ENCODE peak calls at places on chromosomes 7 and 10, in nine cellular contexts. J is Calu3; D is GM23338; A is right lobe of liver; T is SJCRH30; B is iPS-NIHi11; F is stimulated activated CD8-positive, alpha-beta memory T cell treated with anti-CD3 and anti-CD28 coated beads, Interleukin-2, amount 100 ng/mL, for 48 hours; G is GM10248; E is astrocyte of the spinal cord. X is an unnamed sample.

GRCh38 chr7:85165263-85165662 is 21.6 kb downstream of the SEMA3D start:
- DNase-seq in T (no peak), A (no peak), E (no peak), G (no peak), D (no peak), F (no peak), B (no peak), J (no peak), X (no peak)

GRCh38 chr10:29698766-29699490 is 64.2 kb upstream of the SVIL start:
- DNase-seq in D (no peak), F (no peak), B (no peak), J (no peak), G (no peak), T (peak), A (no peak), E (no peak), X (no peak)

GRCh38 chr10:116910924-116911323 is 61.6 kb downstream of the ENO4 start:
- DNase-seq in G (no peak), F (no peak), J (no peak), T (no peak), B (no peak), D (no peak), A (no peak), E (no peak), X (no peak)

GRCh38 chr7:157490465-157490912 is 153.7 kb downstream of the DNAJB6 start:
- DNase-seq in D (no peak), E (peak), J (peak), A (peak), B (no peak), F (no peak), T (no peak), G (no peak), X (peak)

GRCh38 chr7:152459724-152460251 is 24.0 kb upstream of the KMT2C start:
- DNase-seq in A (peak), J (no peak), F (no peak), T (peak), D (no peak), E (no peak), B (no peak), G (no peak), X (peak)

GRCh38 chr7:157392256-157393037 is 55.6 kb downstream of the DNAJB6 start:
- DNase-seq in B (no peak), T (no peak), A (no peak), J (no peak), E (no peak), D (no peak), F (no peak), G (no peak), X (peak)

GRCh38 chr10:98361636-98362035 is 53.3 kb downstream of the PYROXD2 start:
- DNase-seq in A (no peak), B (no peak), G (no peak), E (no peak), F (no peak), J (no peak), T (no peak), D (no peak), X (no peak)

GRCh38 chr10:61753453-61753852 is 90.7 kb downstream of the CABCOCO1 start:
- DNase-seq in A (no peak), J (no peak), D (no peak), T (no peak), E (no peak), G (no peak), F (no peak), B (no peak), X (no peak)

GRCh38 chr10:92594194-92594593 is 1.3 kb downstream of the KIF11 start:
- DNase-seq in J (no peak), B (no peak), E (no peak), T (no peak), A (no peak), D (no peak), G (no peak), F (no peak), X (no peak)

GRCh38 chr10:116673866-116674265 is 53.1 kb downstream of the PNLIPRP2 start:
- DNase-seq in B (no peak), F (no peak), D (no peak), E (no peak), A (no peak), T (no peak), G (no peak), J (no peak), X (no peak)

GRCh38 chr10:110657968-110658691 is 14.0 kb downstream of the RBM20 start:
- DNase-seq in F (no peak), B (no peak), G (no peak), D (no peak), J (peak), E (no peak), A (no peak), T (no peak), X (no peak)

X was measured in mesenteric fat pad.